ENCODE peak calls at places on chromosomes 12 and 14, in seven cellular contexts. G is activated naive CD8-positive, alpha-beta T cell treated with anti-CD3 and anti-CD28 coated beads, Interleukin-2, amount 10 ng/mL, durations not matched to agents 7 days and 5 days; O is left ventricle myocardium inferior; L is activated CD4-positive, alpha-beta T cell treated with anti-CD3 and anti-CD28 coated beads, Interleukin-2, amount 50 U/mL, for 4 hours; C is cardiac muscle cell; I is SK-MEL-5; E is central memory CD4-positive, alpha-beta T cell. T is an unnamed sample.

GRCh38 chr14:22122227-22123187 is 448.9 kb upstream of the OR4E1 start:
- DNase-seq in G (no peak), O (no peak), L (no peak), C (peak; percentile 25), I (peak; percentile 27), E (peak; percentile 20), T (peak; percentile 13)

GRCh38 chr14:55448146-55448614 is 7.8 kb upstream of the TBPL2 start:
- DNase-seq in G (no peak), O (no peak), L (no peak), C (no peak), I (peak; percentile 57), E (no peak), T (no peak)

GRCh38 chr14:22824711-22825359 is 4.9 kb upstream of the MRPL52 start:
- DNase-seq in G (no peak), O (no peak), L (no peak), C (no peak), I (no peak), E (no peak), T (no peak)

GRCh38 chr12:51862947-51863346 is 14.4 kb upstream of the FIGNL2 start:
- DNase-seq in G (no peak), O (no peak), L (no peak), C (no peak), I (no peak), E (no peak), T (no peak)

GRCh38 chr14:92986254-92987147 is 63.6 kb downstream of the CHGA start:
- DNase-seq in G (no peak), O (no peak), L (no peak), C (no peak), I (peak; percentile 44), E (no peak), T (peak; percentile 58)

GRCh38 chr12:19299765-19300164 is 139.5 kb upstream of the AEBP2 start:
- DNase-seq in G (no peak), O (no peak), L (no peak), C (no peak), I (no peak), E (no peak), T (no peak)

GRCh38 chr14:32256606-32257005 is 53.5 kb upstream of the RNU6-8 start:
- DNase-seq in G (no peak), O (no peak), L (no peak), C (no peak), I (no peak), E (no peak), T (no peak)

GRCh38 chr12:119704065-119704747 is 36.3 kb downstream of the PRKAB1 start:
- DNase-seq in G (no peak), O (peak; percentile 55), L (no peak), C (no peak), I (no peak), E (no peak), T (no peak)

GRCh38 chr14:65226824-65227604 is 124.7 kb upstream of the MAX start:
- DNase-seq in G (no peak), O (no peak), L (no peak), C (no peak), I (no peak), E (no peak), T (peak; percentile 36)

GRCh38 chr12:122871851-122872785 is 23.8 kb downstream of the VPS37B start:
- DNase-seq in G (peak; percentile 48), O (peak; percentile 60), L (peak; percentile 32), C (no peak), I (peak; percentile 97), E (no peak), T (no peak)

GRCh38 chr14:44960646-44961045 is 1.1 kb downstream of the KLHL28 start:
- DNase-seq in G (no peak), O (no peak), L (no peak), C (no peak), I (no peak), E (no peak), T (no peak)

GRCh38 chr12:65894127-65894526 is 69.8 kb downstream of the HMGA2 start:
- DNase-seq in G (no peak), O (no peak), L (no peak), C (no peak), I (no peak), E (no peak), T (no peak)

GRCh38 chr12:76085159-76085868 is 829 bp upstream of the NAP1L1 start:
- DNase-seq in G (no peak), O (no peak), L (peak; percentile 34), C (peak; percentile 27), I (peak; percentile 60), E (peak; percentile 65), T (no peak)

GRCh38 chr12:83136421-83136820 is 449.7 kb downstream of the TMTC2 start:
- DNase-seq in G (no peak), O (no peak), L (no peak), C (no peak), I (no peak), E (no peak), T (no peak)

GRCh38 chr12:1529862-1530591 is 64.4 kb downstream of the FBXL14 start:
- DNase-seq in G (peak; percentile 45), O (peak; percentile 40), L (no peak), C (peak; percentile 64), I (no peak), E (no peak), T (no peak)

GRCh38 chr12:71075743-71076142 is 82.1 kb downstream of the TSPAN8 start:
- DNase-seq in G (no peak), O (no peak), L (no peak), C (no peak), I (no peak), E (no peak), T (no peak)

GRCh38 chr12:107200394-107200793 is 107.0 kb upstream of the CRY1 start:
- DNase-seq in G (no peak), O (no peak), L (no peak), C (no peak), I (no peak), E (no peak), T (no peak)

GRCh38 chr12:85057370-85057963 is 21.3 kb downstream of the LRRIQ1 start:
- DNase-seq in G (no peak), O (no peak), L (no peak), C (peak; percentile 68), I (peak; percentile 72), E (no peak), T (peak; percentile 9)

GRCh38 chr14:85587152-85587697 is 57.3 kb downstream of the FLRT2 start:
- DNase-seq in G (no peak), O (no peak), L (no peak), C (no peak), I (no peak), E (no peak), T (no peak)

GRCh38 chr14:42428996-42429395 is 822.3 kb downstream of the LRFN5 start:
- DNase-seq in G (no peak), O (no peak), L (no peak), C (no peak), I (no peak), E (no peak), T (no peak)

GRCh38 chr14:37150414-37150813 is 22.0 kb downstream of the SLC25A21 start:
- DNase-seq in G (no peak), O (no peak), L (no peak), C (peak; percentile 30), I (peak; percentile 70), E (no peak), T (peak; percentile 9)

GRCh38 chr12:100329800-100330199 is 27.1 kb upstream of the SLC17A8 start:
- DNase-seq in G (no peak), O (no peak), L (no peak), C (no peak), I (no peak), E (no peak), T (no peak)

GRCh38 chr14:72503696-72504368 is 390.1 kb downstream of the DPF3 start:
- DNase-seq in G (no peak), O (no peak), L (no peak), C (no peak), I (no peak), E (no peak), T (no peak)

GRCh38 chr12:50660425-50660822 is 103.5 kb upstream of the ATF1 start:
- DNase-seq in G (no peak), O (no peak), L (no peak), C (no peak), I (no peak), E (no peak), T (no peak)